ENCODE peak calls at places on chromosomes 11 and 22, in four cellular contexts. E, Z, G and Q are unnamed samples.

GRCh38 chr22:16954060-16954403 is 54.0 kb downstream of the GAB4 start:
- DNase-seq in Z (no peak), G (no peak), E (no peak), Q (no peak)

GRCh38 chr22:48826546-48826945 is 1001.1 kb downstream of the BRD1 start:
- DNase-seq in E (no peak), Z (no peak), G (no peak), Q (no peak)

GRCh38 chr11:95700471-95700817 is 89.1 kb downstream of the FAM76B start:
- DNase-seq in E (no peak), G (no peak), Z (no peak), Q (no peak)

GRCh38 chr22:23204541-23205157 is 24.3 kb downstream of the BCR start:
- DNase-seq in Z (no peak), G (no peak), E (no peak), Q (no peak)

GRCh38 chr22:23256986-23257888 is 76.9 kb downstream of the BCR start:
- DNase-seq in G (peak), Z (no peak), E (no peak), Q (no peak)

GRCh38 chr22:25758316-25758715 is 16.3 kb downstream of the MYO18B start:
- DNase-seq in E (no peak), Z (no peak), G (no peak), Q (no peak)

GRCh38 chr11:2451336-2451735 is 6.5 kb downstream of the KCNQ1 start:
- DNase-seq in G (no peak), Z (no peak), E (no peak), Q (peak)

GRCh38 chr11:36354221-36355003 is 58.3 kb downstream of the PRR5L start:
- DNase-seq in Z (peak), E (no peak), G (no peak), Q (no peak)

GRCh38 chr11:83724704-83725114 is 438.5 kb upstream of the CCDC90B start:
- DNase-seq in Z (no peak), E (no peak), G (no peak), Q (peak)

GRCh38 chr22:50548046-50548912 is 2.6 kb downstream of the KLHDC7B start:
- DNase-seq in G (no peak), Z (no peak), E (no peak), Q (no peak)

GRCh38 chr22:23219787-23220484 is 39.6 kb downstream of the BCR start:
- DNase-seq in E (no peak), Z (peak), G (no peak), Q (no peak)

GRCh38 chr11:125435461-125436238 is 60.4 kb downstream of the FEZ1 start:
- DNase-seq in E (no peak), G (peak), Z (no peak), Q (no peak)

GRCh38 chr11:70510106-70510505 is 111.8 kb downstream of the CTTN start:
- DNase-seq in G (no peak), Z (no peak), E (no peak), Q (no peak)

GRCh38 chr11:124625504-124626168 is 3.0 kb downstream of the TBRG1 start:
- DNase-seq in Z (no peak), G (no peak), E (no peak), Q (no peak)

GRCh38 chr22:29212738-29213137 is 7.0 kb downstream of the EMID1 start:
- DNase-seq in Z (no peak), E (no peak), G (no peak), Q (no peak)

GRCh38 chr11:82494988-82495432 is 238.7 kb downstream of the FAM181B start:
- DNase-seq in E (peak), G (no peak), Z (no peak), Q (peak)

GRCh38 chr22:22074634-22075381 is 92.2 kb upstream of the TOP3B start:
- DNase-seq in Z (no peak), E (no peak), G (no peak), Q (no peak)

GRCh38 chr11:76918941-76919386 is 58.2 kb downstream of the ACER3 start:
- DNase-seq in G (peak), E (peak), Z (peak), Q (no peak)

GRCh38 chr22:24995649-24996180 is 43.2 kb downstream of the KIAA1671 start:
- DNase-seq in E (no peak), Z (no peak), G (no peak), Q (no peak)

GRCh38 chr11:75703709-75704237 is 13.9 kb upstream of the MOGAT2 start:
- DNase-seq in Z (no peak), G (no peak), E (no peak), Q (no peak)

GRCh38 chr11:116256155-116256554 is 516.6 kb downstream of the BUD13 start:
- DNase-seq in E (no peak), G (no peak), Z (no peak), Q (no peak)

GRCh38 chr11:73359930-73360742 is 16.1 kb upstream of the RELT start:
- DNase-seq in G (peak), E (peak), Z (no peak), Q (peak)

GRCh38 chr11:18987454-18988231 is 48.4 kb upstream of the MRGPRX1 start:
- DNase-seq in G (no peak), E (no peak), Z (no peak), Q (no peak)

GRCh38 chr22:30777589-30777988 is 82.9 kb downstream of the OSBP2 start:
- DNase-seq in Z (no peak), G (no peak), E (no peak), Q (no peak)

GRCh38 chr11:44788536-44789227 is 61.9 kb downstream of the TSPAN18 start:
- DNase-seq in Z (no peak), E (no peak), G (no peak), Q (no peak)

GRCh38 chr11:36075053-36075452 is 131.2 kb downstream of the LDLRAD3 start:
- DNase-seq in E (no peak), G (no peak), Z (no peak), Q (no peak)

GRCh38 chr22:24482586-24482985 is 12.5 kb upstream of the UPB1 start:
- DNase-seq in G (no peak), E (no peak), Z (no peak), Q (no peak)

GRCh38 chr11:96095884-96096301 is 172.0 kb upstream of the MTMR2 start:
- DNase-seq in Z (no peak), E (no peak), G (no peak), Q (no peak)

GRCh38 chr11:30488304-30488998 is 97.7 kb downstream of the MPPED2 start:
- DNase-seq in E (peak), G (no peak), Z (no peak), Q (no peak)

GRCh38 chr11:693887-694562 is 997 bp downstream of the DEAF1 start:
- DNase-seq in Z (no peak), G (no peak), E (no peak), Q (no peak)

GRCh38 chr11:14132312-14132711 is 169.8 kb downstream of the SPON1 start:
- DNase-seq in Z (no peak), E (no peak), G (no peak), Q (no peak)

GRCh38 chr11:70343631-70344030 is 54.7 kb upstream of the CTTN start:
- DNase-seq in E (no peak), Z (no peak), G (no peak), Q (no peak)

GRCh38 chr22:20107951-20108756 is 7.8 kb upstream of the RANBP1 start:
- DNase-seq in E (no peak), G (no peak), Z (no peak), Q (no peak)

GRCh38 chr22:20107471-20107901 is 8.4 kb upstream of the RANBP1 start:
- DNase-seq in G (no peak), E (no peak), Z (no peak), Q (no peak)

GRCh38 chr22:20106205-20106848 is 9.6 kb upstream of the RANBP1 start:
- DNase-seq in E (no peak), Z (no peak), G (no peak), Q (no peak)

GRCh38 chr22:20106849-20107237 is 9.1 kb upstream of the RANBP1 start:
- DNase-seq in G (no peak), Z (no peak), E (no peak), Q (no peak)

DNA sequence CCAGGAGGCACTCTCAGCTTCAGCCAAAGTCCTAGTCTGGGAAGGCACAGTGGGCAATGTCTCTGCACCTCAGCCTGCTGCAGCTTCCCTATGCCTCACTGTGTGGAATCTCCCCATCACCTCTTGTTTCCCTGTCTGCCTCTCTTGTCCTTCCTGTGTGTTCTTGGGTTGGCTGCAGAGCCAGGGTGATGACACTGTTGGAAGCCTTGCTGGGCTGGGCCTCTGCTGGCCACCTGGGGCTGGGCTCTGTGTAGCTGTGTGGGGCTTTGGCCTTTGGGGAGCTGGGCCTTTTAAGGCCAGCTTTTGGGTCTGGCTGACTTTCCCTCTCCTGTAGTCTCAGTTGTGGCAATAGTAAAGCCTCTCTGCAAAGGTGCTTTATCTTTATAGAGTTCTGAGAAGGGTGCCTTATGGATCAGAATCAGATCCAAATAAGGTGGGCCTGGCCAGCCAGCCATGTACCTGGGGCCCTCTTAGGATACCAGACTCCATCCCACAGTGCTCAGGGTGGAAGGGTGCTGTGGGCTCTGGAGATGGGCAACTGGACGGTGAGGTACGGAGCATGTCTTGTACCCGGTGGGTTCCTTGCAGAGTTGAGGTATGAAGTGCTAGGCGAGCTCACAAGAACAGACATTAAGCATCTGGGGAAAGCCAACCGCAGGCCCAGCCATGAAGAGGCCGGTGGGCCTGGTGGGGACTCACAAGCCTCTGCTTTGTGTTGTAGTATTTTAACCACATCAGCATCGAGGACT is 10.3 kb upstream of the RANBP1 start:
- DNase-seq in E (no peak), G (no peak), Z (no peak), Q (no peak)
- TF ChIP-seq CREM in E (no peak), G (no peak), Z (no peak), Q (no peak)

GRCh38 chr22:46088541-46089311 is 61.6 kb upstream of the PPARA start:
- DNase-seq in E (no peak), Z (no peak), G (no peak), Q (no peak)
- TF ChIP-seq CREM in E (no peak), Z (no peak), G (no peak), Q (no peak)

GRCh38 chr11:94144664-94145063 is 16.0 kb downstream of the PANX1 start:
- DNase-seq in G (no peak), E (no peak), Z (no peak), Q (no peak)

GRCh38 chr11:94141511-94142307 is 13.1 kb downstream of the PANX1 start:
- DNase-seq in G (no peak), E (no peak), Z (no peak), Q (no peak)

GRCh38 chr11:94140154-94140655 is 11.6 kb downstream of the PANX1 start:
- DNase-seq in G (no peak), Z (no peak), E (no peak), Q (no peak)

GRCh38 chr11:94144233-94144632 is 15.6 kb downstream of the PANX1 start:
- DNase-seq in E (no peak), Z (no peak), G (no peak), Q (no peak)

DNA sequence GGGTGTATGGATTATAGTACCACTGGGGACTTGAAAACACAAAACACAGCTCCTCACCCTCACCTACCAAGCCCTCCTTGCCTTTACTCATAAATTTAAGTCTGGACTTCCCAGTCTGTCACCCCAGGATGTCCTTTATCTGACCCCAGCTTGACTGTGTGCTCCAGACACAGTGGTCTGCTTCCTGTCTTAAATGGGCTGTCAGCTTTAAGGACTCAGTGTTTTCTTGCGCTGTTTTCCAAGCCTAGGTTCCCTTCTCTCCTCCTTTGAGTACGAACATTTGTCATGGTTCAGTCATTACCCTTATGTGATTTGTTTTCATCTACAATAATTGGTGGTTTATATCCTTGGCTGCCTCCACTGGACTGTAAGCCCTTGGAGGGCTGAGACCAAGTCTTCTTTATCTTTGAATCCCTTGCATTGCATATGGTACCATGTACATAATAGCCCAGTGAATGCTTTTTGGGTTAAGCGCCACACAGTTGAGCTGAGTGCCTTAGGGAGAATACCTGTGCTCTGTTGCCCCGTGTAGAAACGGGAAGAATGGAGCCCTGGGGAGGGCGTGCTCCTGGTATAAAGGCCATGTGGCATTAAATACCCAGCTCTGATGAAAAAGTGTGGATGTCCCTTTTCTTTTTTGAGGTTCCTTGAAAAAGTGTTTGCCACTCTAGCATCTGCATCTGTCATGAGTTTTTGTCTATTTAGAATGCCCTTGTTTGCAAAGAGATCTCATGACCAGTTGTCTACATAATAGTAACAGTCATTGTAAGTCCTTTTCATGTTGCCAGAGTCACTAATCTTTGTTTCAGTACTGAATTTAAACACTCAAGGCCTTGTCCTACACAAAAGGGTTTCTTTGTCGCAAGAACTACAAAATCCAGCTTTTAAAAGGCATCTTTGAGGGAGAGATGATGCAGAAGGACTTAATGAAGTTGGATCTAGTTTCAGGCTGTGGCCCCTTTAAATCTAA is 14.0 kb downstream of the PANX1 start:
- DNase-seq in G (peak), Z (no peak), E (peak), Q (no peak)
- TF ChIP-seq CREM in G (no peak), Z (no peak), E (no peak), Q (no peak)

GRCh38 chr11:119262668-119263351 is 54.1 kb downstream of the MCAM start:
- DNase-seq in G (peak), Z (peak), E (no peak), Q (no peak)
- TF ChIP-seq CREM in G (no peak), Z (peak), E (no peak), Q (no peak)

GRCh38 chr22:45235851-45236342 is 4.8 kb downstream of the KIAA0930 start:
- DNase-seq in Z (no peak), E (no peak), G (no peak), Q (no peak)
- TF ChIP-seq CREM in Z (no peak), E (no peak), G (no peak), Q (no peak)

GRCh38 chr11:111555255-111555654 is 14.7 kb downstream of the LAYN start:
- DNase-seq in E (no peak), Z (no peak), G (no peak), Q (no peak)

GRCh38 chr11:111559791-111560190 is 19.3 kb downstream of the LAYN start:
- DNase-seq in E (no peak), Z (no peak), G (no peak), Q (no peak)

GRCh38 chr11:111554532-111554931 is 14.0 kb downstream of the LAYN start:
- DNase-seq in Z (no peak), G (no peak), E (no peak), Q (no peak)

GRCh38 chr11:111560785-111561184 is 20.3 kb downstream of the LAYN start:
- DNase-seq in G (no peak), E (no peak), Z (no peak), Q (no peak)

DNA sequence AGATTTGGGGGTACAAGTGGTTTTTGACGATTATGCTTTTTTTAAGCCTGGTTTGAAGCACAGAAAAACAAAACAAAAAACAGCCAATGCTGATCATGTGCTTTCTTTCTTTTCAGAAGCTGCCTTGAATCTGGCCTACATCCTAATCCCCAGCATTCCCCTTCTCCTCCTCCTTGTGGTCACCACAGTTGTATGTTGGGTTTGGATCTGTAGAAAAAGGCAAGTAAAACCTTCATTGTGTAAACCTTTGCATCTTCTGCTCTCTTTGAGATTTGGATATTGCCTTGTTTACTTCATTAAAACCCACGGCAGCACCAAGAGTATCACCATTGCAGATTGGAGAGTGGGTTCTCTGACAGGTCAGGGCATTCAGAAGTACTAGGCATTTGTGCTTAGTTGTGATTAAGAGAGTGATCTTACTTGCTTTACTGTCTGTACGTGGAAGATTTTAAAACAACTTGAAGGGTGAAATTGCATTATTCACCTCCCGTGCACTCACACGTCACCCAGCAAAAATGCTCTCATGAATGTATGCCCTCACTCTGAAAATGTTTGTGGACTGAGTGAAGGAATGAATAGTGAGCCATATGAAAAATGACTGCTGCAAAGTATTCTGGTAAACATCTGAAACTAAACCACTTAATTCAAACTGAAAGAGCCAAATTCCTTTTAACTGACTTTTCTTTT is 17.0 kb downstream of the LAYN start:
- DNase-seq in E (peak), G (no peak), Z (no peak), Q (no peak)
- TF ChIP-seq CREM in E (no peak), G (no peak), Z (no peak), Q (no peak)